ENCODE peak calls at places on chromosomes 4 and X, in nine cellular contexts. I is kidney tubule cell; G is endodermal cell; U is substantia nigra; P is activated CD4-positive, alpha-beta T cell treated with anti-CD3 and anti-CD28 coated beads, Interleukin-2, amount 50 U/mL, for 48 hours; L is EL; C is SHP77; R is A549; K is NCI-H460. X is an unnamed sample.
A peak's percentile ranks its signal among the peaks of the same experiment; 100 is the strongest.

GRCh38 chr4:52198356-52198755 is 147.3 kb downstream of the SPATA18 start:
- DNase-seq in I (no peak), G (no peak), U (no peak), P (no peak), L (no peak), C (no peak), R (no peak), K (no peak), X (no peak)

GRCh38 chrX:13502590-13502989 is 66.8 kb upstream of the EGFL6 start:
- DNase-seq in I (no peak), G (no peak), U (no peak), P (no peak), L (no peak), C (no peak), R (no peak), K (no peak), X (no peak)

GRCh38 chrX:53253293-53254020 is 27.9 kb downstream of the IQSEC2 start:
- DNase-seq in I (no peak), G (no peak), U (no peak), P (no peak), L (no peak), C (no peak), R (no peak), K (peak; percentile 41), X (no peak)

GRCh38 chrX:147912093-147912801 is 528 bp downstream of the FMR1 start:
- DNase-seq in I (peak; percentile 40), G (peak; percentile 68), U (peak; percentile 13), P (peak; percentile 20), L (peak; percentile 40), C (no peak), R (peak; percentile 31), K (peak; percentile 24), X (peak; percentile 39)

GRCh38 chr4:123107444-123108252 is 185.3 kb upstream of the NUDT6 start:
- DNase-seq in I (no peak), G (no peak), U (no peak), P (no peak), L (no peak), C (no peak), R (no peak), K (no peak), X (no peak)

GRCh38 chrX:114581528-114582263 is 2.2 kb upstream of the HTR2C start:
- DNase-seq in I (no peak), G (peak; percentile 86), U (no peak), P (no peak), L (no peak), C (no peak), R (no peak), K (peak; percentile 8), X (peak; percentile 4)

GRCh38 chr4:82524570-82525152 is 37.1 kb downstream of the TMEM150C start:
- DNase-seq in I (no peak), G (no peak), U (no peak), P (no peak), L (no peak), C (no peak), R (no peak), K (no peak), X (peak; percentile 53)

GRCh38 chr4:113499696-113500095 is 261.8 kb downstream of the CAMK2D start:
- DNase-seq in I (peak; percentile 60), G (no peak), U (no peak), P (no peak), L (peak; percentile 48), C (no peak), R (no peak), K (no peak), X (peak; percentile 44)